ENCODE peak calls at places on chromosomes 11 and 22, in seven cellular contexts. M is sigmoid colon, Q is uterus, V is A673, K is pancreas, E is mesenchymal stem cell, N is neuronal stem cell. G is an unnamed sample. For H3K4me1, the result is how much of the 10 kb centered on the place peaks cover.

GRCh38 chr11:11501546-11502274 is 120.1 kb downstream of the GALNT18 start:
- DNase-seq in M (no peak), Q (no peak), K (no peak), N (no peak), E (no peak), V (no peak), G (no peak)

GRCh38 chr22:11066458-11067285 is 4461.3 kb upstream of the OR11H1 start:
- DNase-seq in Q (no peak), V (no peak), K (no peak), N (no peak), M (peak), E (no peak), G (no peak)

GRCh38 chr22:43110444-43110926 is at the start of gene BIK:
- DNase-seq in N (peak), E (peak), V (peak), M (no peak), K (peak), Q (peak), G (peak)

GRCh38 chr11:15199693-15200092 is 85.0 kb downstream of the INSC start:
- DNase-seq in M (no peak), Q (no peak), V (no peak), N (no peak), K (peak), E (peak), G (no peak)

GRCh38 chr22:44845796-44846720 is 93.7 kb downstream of the ARHGAP8 start:
- DNase-seq in M (no peak), N (no peak), K (no peak), V (no peak), E (no peak), Q (no peak), G (no peak)

GRCh38 chr11:111120221-111120620 is 125.3 kb upstream of the POU2AF2 start:
- DNase-seq in E (no peak), Q (no peak), N (no peak), V (no peak), K (no peak), M (peak), G (peak)

GRCh38 chr22:21807545-21807944 is 59.9 kb downstream of the MAPK1 start:
- DNase-seq in V (no peak), E (no peak), K (no peak), N (no peak), M (no peak), Q (no peak), G (no peak)

GRCh38 chr11:59545179-59546020 is 34.1 kb downstream of the OR4D9 start:
- DNase-seq in V (peak), M (no peak), N (no peak), K (no peak), E (peak), Q (no peak), G (no peak)

GRCh38 chr22:50301581-50301991 is 5.9 kb downstream of the PLXNB2 start:
- DNase-seq in Q (no peak), M (no peak), V (no peak), K (no peak), E (no peak), N (no peak), G (no peak)

GRCh38 chr22:46725096-46725495 is 13.0 kb downstream of the CERK start:
- DNase-seq in Q (no peak), V (no peak), E (no peak), M (no peak), N (no peak), K (no peak), G (no peak)

GRCh38 chr11:65207918-65208784 is 26.4 kb downstream of the CAPN1 start:
- DNase-seq in E (no peak), Q (no peak), V (no peak), N (no peak), K (no peak), M (no peak), G (no peak)

GRCh38 chr11:77046060-77046501 is 11.9 kb downstream of the B3GNT6 start:
- DNase-seq in N (peak), K (peak), Q (peak), M (peak), E (peak), V (peak), G (peak)

GRCh38 chr22:38861927-38862326 is 10.1 kb downstream of the CBX6 start:
- DNase-seq in M (no peak), E (no peak), V (no peak), Q (no peak), K (no peak), N (no peak), G (no peak)

GRCh38 chr11:120532511-120533196 is 21.1 kb downstream of the GRIK4 start:
- DNase-seq in N (no peak), V (no peak), Q (no peak), K (no peak), E (peak), M (no peak), G (no peak)

GRCh38 chr22:36386900-36387663 is 685 bp downstream of the MYH9 start:
- DNase-seq in M (peak), K (peak), Q (peak), E (no peak), V (no peak), N (no peak), G (peak)

GRCh38 chr11:122394326-122394725 is 261.2 kb upstream of the UBASH3B start:
- DNase-seq in Q (no peak), E (no peak), M (no peak), V (no peak), K (no peak), N (peak), G (no peak)

GRCh38 chr11:120674537-120674936 is 163.0 kb downstream of the GRIK4 start:
- DNase-seq in K (no peak), Q (no peak), N (no peak), V (no peak), E (peak), M (no peak), G (no peak)

GRCh38 chr11:12439615-12440014 is 62.2 kb downstream of the PARVA start:
- DNase-seq in N (no peak), Q (no peak), E (no peak), K (no peak), M (no peak), V (no peak), G (peak)

GRCh38 chr22:41910050-41910598 is 4.8 kb downstream of the SHISA8 start:
- DNase-seq in K (no peak), N (no peak), V (no peak), E (no peak), Q (no peak), M (no peak), G (no peak)

GRCh38 chr11:36289226-36289852 is at the start of gene COMMD9:
- DNase-seq in M (peak), N (peak), Q (peak), V (peak), K (peak), E (peak), G (peak)

GRCh38 chr11:109552376-109552775 is 130.4 kb downstream of the C11orf87 start:
- DNase-seq in M (no peak), E (peak), K (no peak), Q (no peak), V (no peak), N (no peak), G (no peak)

GRCh38 chr11:468493-468892 is 18.4 kb downstream of the PTDSS2 start:
- DNase-seq in M (no peak), V (peak), N (no peak), Q (no peak), K (no peak), E (no peak), G (no peak)

GRCh38 chr11:69521461-69521860 is 40.0 kb downstream of the LINC01488 start:
- DNase-seq in K (no peak), V (no peak), M (no peak), N (no peak), Q (no peak), E (no peak), G (no peak)

GRCh38 chr11:32891657-32892354 is 805 bp upstream of the QSER1 start:
- DNase-seq in M (no peak), V (peak), Q (no peak), N (no peak), E (peak), K (no peak), G (no peak)

GRCh38 chr11:17579451-17579850 is 32.4 kb downstream of the OTOG start:
- DNase-seq in M (no peak), K (peak), N (no peak), Q (no peak), V (no peak), E (no peak), G (no peak)

GRCh38 chr11:2214527-2215229 is 43.1 kb upstream of the TH start:
- DNase-seq in V (no peak), E (no peak), N (no peak), K (no peak), Q (no peak), M (peak), G (no peak)

GRCh38 chr11:66727883-66728759 is 895 bp downstream of the SPTBN2 start:
- DNase-seq in M (peak), Q (no peak), E (no peak), K (no peak), V (peak), N (no peak), G (no peak)

GRCh38 chr11:13376402-13376801 is 86.6 kb downstream of the BTBD10 start:
- DNase-seq in K (no peak), E (no peak), N (no peak), V (no peak), Q (no peak), M (no peak), G (no peak)

GRCh38 chr22:27461470-27461869 is 340.1 kb downstream of the MN1 start:
- DNase-seq in Q (no peak), K (no peak), V (no peak), N (peak), E (peak), M (no peak), G (no peak)

GRCh38 chr11:2265396-2265795 is 5.0 kb downstream of the ASCL2 start:
- DNase-seq in M (no peak), N (no peak), V (no peak), E (no peak), Q (no peak), K (no peak), G (peak)

GRCh38 chr11:117933930-117934329 is 4.7 kb upstream of the TMPRSS13 start:
- DNase-seq in Q (no peak), K (no peak), V (no peak), N (no peak), M (no peak), E (no peak), G (no peak)

GRCh38 chr22:39932918-39933649 is 27.1 kb upstream of the TMA7B start:
- DNase-seq in V (peak), E (peak), Q (no peak), M (no peak), K (peak), N (peak), G (no peak)
- H3K4me1 ChIP-seq in V (under half), E (under half), Q (under half), M (under half), K (under half), N (under half), G (under half)

GRCh38 chr22:29621761-29622526 is 18.5 kb downstream of the NF2 start:
- DNase-seq in E (peak), M (no peak), K (no peak), N (no peak), Q (no peak), V (peak), G (no peak)
- H3K4me3 ChIP-seq in E (no peak), M (no peak), K (no peak), N (no peak), Q (no peak), V (no peak), G (no peak)

GRCh38 chr11:82979824-82980223 is 78.3 kb downstream of the DDIAS start:
- DNase-seq in E (no peak), M (no peak), N (no peak), Q (no peak), V (no peak), K (no peak), G (no peak)
- H3K4me1 ChIP-seq in E (under half), M (under half), N (under half), Q (under half), V (under half), K (under half), G (under half)

DNA sequence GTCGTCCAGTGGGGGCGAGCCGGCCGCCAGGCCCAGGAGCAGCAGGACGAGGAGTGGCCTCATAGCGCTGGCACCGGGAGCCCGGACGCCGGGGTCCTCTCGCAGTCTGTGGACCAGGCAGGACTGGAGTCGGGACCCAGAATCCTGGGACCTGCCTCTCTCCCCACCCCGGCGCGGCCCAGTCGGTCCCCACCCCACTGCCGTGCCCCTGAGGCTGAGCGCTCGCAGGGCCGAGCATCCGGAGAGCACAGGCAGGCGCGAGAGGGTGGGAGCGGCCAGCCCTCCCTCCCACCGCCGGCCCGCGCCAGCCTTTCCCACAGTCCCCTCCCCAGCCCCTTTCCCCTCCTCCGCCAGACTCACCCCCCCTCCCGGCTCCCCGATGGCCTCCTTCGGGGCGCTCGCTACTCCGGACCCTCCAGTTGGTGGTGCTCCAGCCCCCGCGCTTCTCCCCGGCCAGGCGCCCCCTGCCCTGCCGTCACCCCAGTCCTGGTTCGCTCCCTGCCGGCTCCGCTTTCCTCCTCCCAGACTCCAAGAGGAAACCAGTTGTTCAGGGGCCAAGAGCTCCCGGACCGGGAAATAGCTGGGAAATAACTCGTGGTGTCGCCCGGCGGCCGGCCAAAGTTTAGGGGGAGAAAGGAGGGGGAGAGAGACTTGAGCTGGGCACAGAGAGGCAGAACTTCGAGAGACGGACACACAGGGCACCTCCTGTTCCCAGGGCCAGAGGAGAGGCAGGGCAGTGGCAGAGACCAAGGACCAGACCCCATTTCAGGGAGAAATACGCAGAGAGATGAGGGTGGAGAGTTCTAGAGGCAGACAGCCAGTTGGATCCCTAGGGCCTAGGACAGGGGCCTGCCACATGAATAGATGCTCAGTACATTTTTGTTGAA is at the start of gene C1QTNF5:
- DNase-seq in K (peak), V (no peak), N (no peak), E (peak), M (peak), Q (peak), G (peak)
- H3K4me3 ChIP-seq in K (peak), V (peak), N (peak), E (peak), M (peak), Q (peak), G (peak)

DNA sequence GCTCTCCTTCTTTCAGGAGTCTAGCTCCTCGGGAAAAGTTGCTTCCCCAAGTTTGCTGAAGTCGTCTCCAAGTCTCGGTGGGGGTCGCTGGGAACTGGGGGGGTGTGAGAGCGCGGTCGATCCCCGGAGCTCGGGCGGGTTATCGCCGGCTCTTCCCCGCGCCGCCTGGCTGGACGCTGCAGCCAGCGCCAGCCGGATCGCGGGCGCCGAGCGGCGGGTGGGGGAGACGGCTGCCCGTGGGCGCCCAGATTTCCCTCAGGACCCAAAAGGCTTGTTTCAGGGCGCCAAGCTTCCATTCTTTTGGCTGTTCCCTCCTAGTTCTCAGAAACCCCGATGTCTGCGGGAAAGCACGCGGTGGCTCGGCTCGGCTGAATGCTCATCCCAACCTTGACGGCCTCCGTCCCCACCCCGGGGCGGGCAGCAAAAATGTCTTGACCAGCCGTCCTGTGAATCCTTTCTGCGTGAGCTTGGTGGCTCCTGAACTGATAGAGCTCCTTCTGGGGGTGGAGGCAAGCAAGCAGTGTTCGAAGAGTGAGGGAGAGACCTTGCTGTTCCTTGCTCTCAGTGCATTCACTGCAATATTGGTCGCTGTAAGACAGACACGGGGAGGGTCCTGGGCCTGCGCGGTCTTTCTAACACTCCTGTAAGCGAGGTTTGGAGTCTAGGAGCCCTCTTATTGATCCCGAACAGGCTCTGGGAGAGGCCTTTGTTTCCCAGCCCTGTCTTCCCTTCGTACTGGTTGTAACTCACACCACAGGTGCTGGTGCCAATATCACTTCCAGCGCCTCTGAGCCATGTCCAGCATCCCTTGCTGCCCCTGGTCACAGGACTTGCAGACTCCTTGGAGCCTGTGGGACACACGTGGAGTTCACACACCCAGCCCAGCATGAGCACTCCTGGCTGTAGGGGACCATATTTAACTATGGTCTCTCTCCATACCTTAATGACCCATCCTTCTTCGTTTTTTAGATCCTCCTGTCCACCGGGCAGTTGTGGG is 1.8 kb downstream of the ZBTB16 start:
- DNase-seq in E (peak), V (peak), M (peak), Q (no peak), N (peak), K (no peak), G (peak)
- H3K4me1 ChIP-seq in E (under half), V (under half), M (half or more), Q (under half), N (under half), K (under half), G (under half)

G was measured in mucosa of descending colon.